ENCODE peak calls at places on chromosomes 12 and 14, in ten cellular contexts. K is PC-3, L is tibial nerve, F is fibroblast of the aortic adventitia, R is fibroblast of mammary gland, X is cardiac muscle cell, A is ovary, B is fibroblast of lung, I is adrenal gland, H is astrocyte. T is an unnamed sample.
A peak's percentile ranks its signal among the peaks of the same experiment; 100 is the strongest.

GRCh38 chr12:9796916-9797315 is 30.4 kb upstream of the KLRF1 start:
- DNase-seq in X (no peak), L (no peak), H (peak; percentile 13), I (no peak), F (no peak), R (no peak), B (peak; percentile 7), A (no peak), K (no peak), T (no peak)

GRCh38 chr12:92469837-92470236 is 233.0 kb upstream of the PLEKHG7 start:
- DNase-seq in I (peak; percentile 68), L (no peak), H (peak; percentile 69), A (peak; percentile 72), K (peak; percentile 47), F (peak; percentile 50), R (peak; percentile 25), X (no peak), B (peak; percentile 79), T (peak; percentile 55)

GRCh38 chr14:73324536-73324932 is 87.2 kb downstream of the PAPLN start:
- DNase-seq in L (no peak), K (peak; percentile 9), B (peak; percentile 6), A (no peak), X (no peak), H (no peak), F (no peak), R (no peak), I (no peak), T (no peak)

GRCh38 chr12:112870267-112870980 is 36.3 kb upstream of the OAS1 start:
- DNase-seq in A (no peak), H (no peak), K (no peak), F (no peak), R (no peak), L (no peak), B (no peak), X (no peak), I (no peak), T (no peak)

GRCh38 chr12:5236022-5236421 is 192.3 kb downstream of the KCNA5 start:
- DNase-seq in F (no peak), A (no peak), H (no peak), B (no peak), R (no peak), I (no peak), X (no peak), L (no peak), K (no peak), T (no peak)

GRCh38 chr12:95804296-95804695 is 13.7 kb upstream of the NTN4 start:
- DNase-seq in A (no peak), H (no peak), L (no peak), B (no peak), X (no peak), K (no peak), R (no peak), I (no peak), F (no peak), T (no peak)

GRCh38 chr12:80325167-80325959 is 118.7 kb upstream of the PTPRQ start:
- DNase-seq in R (no peak), I (no peak), K (no peak), L (no peak), H (no peak), X (peak; percentile 27), B (no peak), A (no peak), F (no peak), T (no peak)

GRCh38 chr14:64400829-64401459 is 12.8 kb downstream of the MTHFD1 start:
- DNase-seq in A (no peak), L (no peak), I (peak; percentile 19), F (peak; percentile 28), B (no peak), K (no peak), H (no peak), X (no peak), R (no peak), T (no peak)

GRCh38 chr12:108000111-108000510 is 129.0 kb upstream of the WSCD2 start:
- DNase-seq in X (no peak), I (no peak), B (no peak), H (no peak), F (no peak), R (no peak), A (no peak), L (no peak), K (no peak), T (no peak)

GRCh38 chr14:31090872-31091764 is 64.9 kb upstream of the STRN3 start:
- DNase-seq in B (peak; percentile 83), L (peak; percentile 70), H (peak; percentile 82), A (no peak), I (peak; percentile 91), F (peak; percentile 91), K (peak; percentile 80), R (peak; percentile 97), X (no peak), T (peak; percentile 92)

GRCh38 chr12:1760566-1761382 is 59.6 kb upstream of the LRTM2 start:
- DNase-seq in F (peak; percentile 29), L (no peak), R (peak; percentile 80), H (peak; percentile 39), X (no peak), B (peak; percentile 45), A (no peak), K (no peak), I (peak; percentile 49), T (peak; percentile 35)

GRCh38 chr14:28242895-28243294 is 523.7 kb upstream of the FOXG1 start:
- DNase-seq in B (no peak), F (no peak), R (no peak), L (no peak), H (no peak), I (no peak), K (no peak), X (no peak), A (no peak), T (no peak)

GRCh38 chr14:50830044-50830931 is 674 bp downstream of the NIN start:
- DNase-seq in K (peak; percentile 40), I (peak; percentile 44), R (no peak), F (peak; percentile 37), L (peak; percentile 42), A (peak; percentile 67), X (peak; percentile 73), H (peak; percentile 34), B (peak; percentile 52), T (peak; percentile 53)

GRCh38 chr14:50829472-50830043 is 1.4 kb downstream of the NIN start:
- DNase-seq in K (no peak), X (peak; percentile 12), I (no peak), B (no peak), R (no peak), H (no peak), F (no peak), A (no peak), L (no peak), T (no peak)

GRCh38 chr14:50831704-50832130 is 755 bp upstream of the NIN start:
- DNase-seq in K (no peak), I (peak; percentile 15), A (no peak), F (no peak), X (no peak), H (no peak), B (peak; percentile 12), L (no peak), R (no peak), T (no peak)

GRCh38 chr14:50830932-50831703 is at the start of gene NIN:
- DNase-seq in H (peak; percentile 58), B (peak; percentile 77), F (peak; percentile 63), L (peak; percentile 53), X (peak; percentile 93), A (peak; percentile 76), K (peak; percentile 92), I (peak; percentile 77), R (peak; percentile 65), T (peak; percentile 88)

DNA sequence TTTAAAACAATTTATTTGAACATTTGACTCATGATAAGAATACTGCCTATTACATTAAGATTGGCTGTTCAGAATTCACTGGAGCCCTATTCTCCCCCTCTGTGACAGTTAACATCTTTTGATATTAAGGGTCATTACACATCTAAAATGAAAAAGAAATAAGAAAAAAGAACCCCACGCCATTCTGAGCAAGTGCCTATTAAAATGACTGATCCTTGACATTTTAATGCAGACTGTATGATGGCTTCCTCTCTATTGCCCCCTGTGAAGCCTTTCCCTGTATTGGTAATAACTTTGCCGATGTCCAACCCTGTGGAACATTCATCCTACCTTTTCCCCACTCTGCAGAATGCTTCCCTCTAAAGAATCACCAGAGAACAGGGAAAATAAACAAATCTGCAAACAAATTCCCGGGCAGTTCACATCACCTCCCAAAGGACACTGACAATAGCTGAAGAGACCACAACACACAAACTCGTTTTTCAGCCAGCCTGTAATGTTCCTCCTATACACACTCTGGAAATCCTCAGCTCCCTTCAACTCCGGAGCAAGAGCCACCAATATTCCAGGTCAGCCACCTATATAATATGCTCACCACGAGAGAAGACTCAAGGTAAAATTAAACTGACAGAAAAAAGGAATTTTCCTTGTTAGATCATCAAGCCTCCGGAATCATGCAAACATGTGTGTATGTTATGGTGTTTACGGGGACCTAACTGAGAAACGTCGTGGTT is 2.1 kb downstream of the NIN start:
- DNase-seq in I (no peak), A (no peak), R (no peak), F (no peak), X (no peak), L (no peak), K (no peak), B (no peak), H (no peak), T (no peak)
- H3K4me3 ChIP-seq in I (no peak overlapping the region), A (no peak overlapping the region), R (peak overlapping the region; percentile 72), F (peak overlapping the region; percentile 81), X (no peak overlapping the region), L (no peak overlapping the region), K (peak overlapping the region; percentile 81), B (peak overlapping the region; percentile 73), H (peak overlapping the region; percentile 83), T (peak overlapping the region; percentile 63)

DNA sequence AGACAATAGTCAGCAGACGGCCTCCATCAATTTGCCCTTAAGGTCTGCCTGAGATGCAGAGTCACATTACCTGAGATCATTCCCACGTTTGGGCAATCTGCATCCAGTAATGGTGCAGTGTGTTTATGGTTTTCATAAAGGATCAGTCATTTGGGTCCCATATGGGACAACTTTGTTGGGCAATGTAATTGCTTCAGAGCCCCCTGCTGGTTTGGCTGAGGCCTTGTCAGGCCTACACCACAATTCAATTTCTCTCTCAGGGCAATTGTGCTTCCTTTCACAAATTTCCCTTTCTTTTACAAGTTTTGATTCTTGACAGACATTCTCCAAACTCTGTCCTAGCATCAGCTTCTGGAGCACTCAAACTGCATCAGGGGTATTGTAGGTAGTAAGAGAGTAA is 191.2 kb upstream of the SSTR1 start:
- DNase-seq in R (peak; percentile 9), I (no peak), L (no peak), K (peak; percentile 19), A (no peak), F (no peak), B (no peak), X (no peak), H (no peak), T (peak; percentile 3)
- TF ChIP-seq CTCF in R (peak; percentile 46), I (peak; percentile 18), L (no peak), K (peak; percentile 68), A (no peak), F (no peak), B (peak; percentile 23), X (peak; percentile 9), H (no peak), T (peak; percentile 32)

GRCh38 chr12:130434560-130434959 is 96.9 kb downstream of the PIWIL1 start:
- DNase-seq in B (no peak), F (no peak), R (no peak), A (no peak), K (no peak), H (no peak), I (no peak), L (no peak), X (no peak), T (no peak)
- H3K4me3 ChIP-seq in B (no peak overlapping the region), F (no peak overlapping the region), R (no peak overlapping the region), A (no peak overlapping the region), K (no peak overlapping the region), H (no peak overlapping the region), I (no peak overlapping the region), L (no peak overlapping the region), X (no peak overlapping the region), T (no peak overlapping the region)

GRCh38 chr14:97413991-97414717 is 617.0 kb downstream of the VRK1 start:
- DNase-seq in A (no peak), X (no peak), H (no peak), F (no peak), I (no peak), R (no peak), K (no peak), B (no peak), L (no peak), T (no peak)
- TF ChIP-seq CTCF in A (no peak), X (no peak), H (no peak), F (no peak), I (no peak), R (no peak), K (peak; percentile 15), B (no peak), L (no peak), T (no peak)

T was measured in epithelial cell of esophagus.